ENCODE peak calls at places on chromosomes 13 and 19, in eight cellular contexts. N is SJCRH30; W is tibial artery; R is transverse colon; K is GM23338; H is naive thymus-derived CD4-positive, alpha-beta T cell; V is Peyer's patch; X is lower lobe of right lung. F is an unnamed sample. For H3K4me1, the result is how much of the 10 kb centered on the place peaks cover.

GRCh38 chr19:42175952-42176648 is 41.4 kb downstream of the DEDD2 start:
- DNase-seq in X (no peak), N (no peak), V (no peak), R (no peak), K (peak), H (no peak), W (no peak), F (no peak)

GRCh38 chr13:83221813-83222241 is 660.4 kb downstream of the SLITRK1 start:
- DNase-seq in W (no peak), H (no peak), R (no peak), N (no peak), K (no peak), X (no peak), V (no peak), F (no peak)

GRCh38 chr13:66430266-66430665 is 799.9 kb downstream of the PCDH9 start:
- DNase-seq in W (no peak), R (no peak), H (no peak), K (no peak), N (no peak), X (no peak), V (no peak), F (no peak)

GRCh38 chr13:112178769-112179168 is 111.8 kb downstream of the SOX1 start:
- DNase-seq in R (no peak), K (no peak), N (no peak), V (no peak), X (no peak), W (no peak), H (no peak), F (no peak)

GRCh38 chr19:2625434-2625833 is 77.1 kb downstream of the GNG7 start:
- DNase-seq in H (no peak), W (peak), R (peak), V (peak), K (no peak), N (no peak), X (peak), F (no peak)

GRCh38 chr13:41588899-41589298 is 131.5 kb downstream of the RGCC start:
- DNase-seq in H (no peak), K (peak), V (no peak), X (no peak), R (no peak), N (no peak), W (no peak), F (no peak)

GRCh38 chr19:32581704-32582164 is 744 bp downstream of the PDCD5 start:
- DNase-seq in R (peak), X (peak), K (peak), H (no peak), V (no peak), N (peak), W (no peak), F (no peak)

GRCh38 chr19:12757544-12758274 is 6.1 kb downstream of the BEST2 start:
- DNase-seq in X (peak), K (peak), H (peak), N (peak), R (peak), W (peak), V (peak), F (peak)

GRCh38 chr13:32086791-32087441 is 55.3 kb downstream of the FRY start:
- DNase-seq in X (no peak), N (no peak), R (no peak), K (no peak), V (no peak), H (no peak), W (no peak), F (no peak)

GRCh38 chr13:107808388-107808787 is 406.9 kb downstream of the LIG4 start:
- DNase-seq in W (no peak), R (no peak), V (no peak), X (no peak), H (no peak), K (no peak), N (no peak), F (no peak)

GRCh38 chr19:36679455-36679854 is 8.0 kb upstream of the ZNF567 start:
- DNase-seq in N (no peak), V (no peak), H (no peak), X (no peak), K (no peak), R (no peak), W (no peak), F (no peak)

GRCh38 chr19:32222594-32222993 is 122.8 kb upstream of the ZNF507 start:
- DNase-seq in W (no peak), V (no peak), X (no peak), R (no peak), K (no peak), H (no peak), N (peak), F (no peak)

GRCh38 chr19:8041553-8041952 is 11.0 kb upstream of the CCL25 start:
- DNase-seq in R (no peak), W (no peak), H (no peak), K (no peak), X (no peak), N (no peak), V (no peak), F (no peak)

GRCh38 chr19:39845621-39846175 is 481 bp downstream of the FBL start:
- DNase-seq in W (no peak), K (peak), H (peak), N (peak), R (no peak), X (no peak), V (no peak), F (no peak)

GRCh38 chr13:41565221-41565620 is 107.9 kb downstream of the RGCC start:
- DNase-seq in V (no peak), X (no peak), R (no peak), K (no peak), N (peak), W (no peak), H (no peak), F (no peak)

GRCh38 chr19:32453736-32454135 is 48.2 kb downstream of the DPY19L3 start:
- DNase-seq in N (no peak), R (no peak), H (no peak), V (no peak), K (no peak), X (no peak), W (no peak), F (no peak)

GRCh38 chr19:46442808-46443450 is 14.2 kb upstream of the PNMA8C start:
- DNase-seq in H (no peak), V (no peak), K (no peak), N (peak), R (no peak), W (no peak), X (no peak), F (no peak)

GRCh38 chr19:42926781-42927180 is 9.1 kb upstream of the PSG6 start:
- DNase-seq in H (no peak), N (no peak), R (no peak), X (no peak), V (no peak), K (no peak), W (no peak), F (no peak)

DNA sequence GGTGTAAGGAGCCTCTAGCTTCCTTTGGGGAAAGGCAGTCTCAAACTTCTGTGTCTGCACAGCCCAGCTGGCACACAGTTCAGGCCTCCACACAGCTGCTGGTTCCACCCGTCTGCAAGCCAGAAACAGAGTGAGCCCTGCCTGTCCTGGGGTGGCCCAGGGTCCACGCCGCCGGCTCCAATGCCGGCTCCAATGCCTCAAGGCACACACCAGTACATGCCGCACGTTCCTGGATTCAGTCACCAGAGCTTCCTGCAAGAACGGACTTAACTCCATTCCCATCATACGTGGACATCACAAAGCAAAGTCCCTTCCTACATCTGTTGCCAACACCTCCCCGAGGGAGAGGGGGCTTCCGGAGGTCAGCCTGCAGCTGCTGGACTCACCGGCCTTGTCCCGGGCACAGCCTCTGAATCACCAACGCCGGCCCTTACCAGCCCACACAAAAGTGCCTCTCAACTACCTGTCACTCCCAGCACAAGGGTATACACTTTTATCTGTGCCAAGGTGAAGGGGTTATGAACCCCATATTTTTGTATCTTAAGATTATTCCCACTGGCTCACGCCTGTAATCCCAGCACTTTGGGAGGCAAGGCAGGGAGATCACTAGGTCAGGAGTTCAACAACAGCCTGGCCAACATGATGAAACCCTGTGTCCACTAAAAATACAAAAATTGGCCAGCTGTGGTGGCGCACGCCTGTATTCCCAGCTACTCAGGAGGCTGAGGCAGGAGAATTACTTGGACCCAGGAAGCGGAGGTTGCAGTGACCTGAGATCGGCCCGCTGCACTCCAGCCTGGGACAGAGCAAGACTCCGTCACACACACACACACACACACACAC is 8.4 kb downstream of the SH3GL1 start:
- DNase-seq in X (no peak), N (peak), K (no peak), R (no peak), V (no peak), W (no peak), H (no peak), F (no peak)
- H3K4me3 ChIP-seq in X (no peak), N (no peak), K (no peak), R (no peak), V (no peak), W (no peak), H (no peak), F (no peak)

DNA sequence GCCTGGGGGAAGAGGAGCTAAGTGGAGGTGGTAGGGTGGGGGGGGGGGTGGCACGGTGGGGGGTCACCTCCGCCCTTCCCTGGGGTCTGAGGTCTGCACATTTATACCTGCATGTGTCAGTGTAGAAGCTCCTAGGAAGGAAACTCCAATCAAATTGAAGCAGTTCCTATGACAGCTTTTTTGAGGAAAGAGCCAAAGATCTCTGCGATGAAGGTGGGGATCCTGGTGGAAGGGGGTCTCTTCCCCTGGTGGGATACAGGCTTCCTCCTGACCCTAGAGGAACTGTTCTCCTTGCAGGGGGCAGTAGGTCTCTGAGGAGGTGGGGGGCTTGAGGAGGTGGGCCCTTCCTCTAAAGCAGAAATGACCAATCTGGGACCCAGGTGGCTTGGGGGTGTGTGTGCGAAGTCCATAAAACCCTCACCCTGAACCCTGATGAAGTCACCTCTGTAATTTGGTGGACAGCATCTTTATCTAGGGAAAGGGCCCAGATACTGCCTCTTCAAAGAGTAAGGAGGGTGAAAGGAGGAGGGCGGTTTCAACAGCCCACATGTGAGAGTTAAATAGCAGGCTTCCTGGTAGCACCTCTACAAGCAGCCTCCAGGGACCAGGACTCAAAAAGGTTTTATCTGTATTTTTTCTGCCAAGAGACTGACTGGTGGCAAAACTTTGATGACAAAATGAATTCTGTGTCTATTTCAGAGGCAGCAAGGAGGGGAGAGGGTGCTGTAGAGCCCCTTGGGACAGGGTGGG is 12.9 kb downstream of the RANBP3 start:
- DNase-seq in W (no peak), K (no peak), X (no peak), V (no peak), H (peak), N (no peak), R (no peak), F (no peak)
- H3K4me1 ChIP-seq in W (under half), K (under half), X (half or more), V (under half), H (half or more), N (under half), R (half or more), F (half or more)

DNA sequence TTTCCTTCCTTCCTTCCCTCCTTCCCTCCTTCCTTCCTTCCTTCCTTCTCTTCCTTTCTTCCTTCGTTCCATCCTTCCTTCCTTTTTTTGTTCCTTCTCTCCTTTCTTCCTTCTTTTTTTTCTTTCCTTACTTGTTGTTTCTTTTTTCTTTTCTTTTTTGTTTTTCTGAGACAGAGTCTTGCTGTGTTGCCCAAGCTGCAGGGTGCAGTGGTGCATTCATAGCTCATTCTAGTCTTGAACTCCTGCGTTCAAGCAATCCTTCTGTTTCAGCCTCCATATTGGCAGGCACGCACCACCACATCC is 5.5 kb upstream of the EEF2 start:
- DNase-seq in W (no peak), R (no peak), N (no peak), H (no peak), X (no peak), V (no peak), K (no peak), F (no peak)
- H3K27ac ChIP-seq in W (no peak), R (no peak), N (no peak), H (no peak), X (no peak), V (no peak), K (no peak), F (no peak)

GRCh38 chr19:19212866-19213265 is 1.1 kb downstream of the NCAN start:
- DNase-seq in X (no peak), R (no peak), V (no peak), W (no peak), K (no peak), N (no peak), H (no peak), F (no peak)
- H3K4me3 ChIP-seq in X (no peak), R (no peak), V (no peak), W (no peak), K (peak), N (no peak), H (no peak), F (no peak)

GRCh38 chr13:37486171-37486661 is 112.4 kb downstream of the POSTN start:
- DNase-seq in H (no peak), W (no peak), X (no peak), K (no peak), N (no peak), R (no peak), V (no peak), F (no peak)
- H3K4me1 ChIP-seq in H (under half), W (under half), X (under half), K (under half), N (under half), R (under half), V (under half), F (under half)

F was measured in effector memory CD4-positive, alpha-beta T cell.